ENCODE peak calls at places on chromosomes 3 and 15, in eight cellular contexts. X, S, Y, I, K, E, D and U are unnamed samples.

GRCh38 chr3:17910922-17911321 is 168.5 kb upstream of the TBC1D5 start:
- DNase-seq in X (no peak), S (no peak), Y (no peak), I (no peak), K (no peak), E (no peak), D (peak; percentile 35), U (no peak)

GRCh38 chr3:9037113-9037715 is 73.9 kb upstream of the RAD18 start:
- DNase-seq in X (no peak), S (peak; percentile 58), Y (peak; percentile 49), I (no peak), K (no peak), E (no peak), D (no peak), U (peak; percentile 62)

GRCh38 chr3:194166682-194167479 is 30.9 kb downstream of the HES1 start:
- DNase-seq in X (no peak), S (no peak), Y (no peak), I (no peak), K (no peak), E (no peak), D (no peak), U (no peak)

GRCh38 chr15:91965501-91966180 is 112.1 kb downstream of the SLCO3A1 start:
- DNase-seq in X (peak; percentile 27), S (no peak), Y (no peak), I (no peak), K (no peak), E (peak; percentile 47), D (no peak), U (peak; percentile 78)

GRCh38 chr15:34437687-34438086 is at the start of gene GOLGA8A:
- DNase-seq in X (peak; percentile 62), S (peak; percentile 94), Y (peak; percentile 78), I (peak; percentile 86), K (peak; percentile 72), E (peak; percentile 66), D (no peak), U (peak; percentile 85)

GRCh38 chr3:9157651-9158383 is 91.6 kb downstream of the SRGAP3 start:
- DNase-seq in X (no peak), S (no peak), Y (no peak), I (no peak), K (no peak), E (no peak), D (no peak), U (no peak)

GRCh38 chr15:79329186-79329611 is 18.3 kb downstream of the TMED3 start:
- DNase-seq in X (no peak), S (no peak), Y (no peak), I (peak; percentile 55), K (no peak), E (no peak), D (no peak), U (no peak)

GRCh38 chr15:49456166-49456565 is 33.1 kb downstream of the FGF7 start:
- DNase-seq in X (no peak), S (no peak), Y (no peak), I (no peak), K (no peak), E (no peak), D (no peak), U (no peak)

GRCh38 chr15:33540174-33540573 is 229.4 kb downstream of the RYR3 start:
- DNase-seq in X (no peak), S (no peak), Y (peak; percentile 26), I (no peak), K (no peak), E (no peak), D (no peak), U (no peak)

GRCh38 chr3:69016901-69017300 is 3.4 kb upstream of the EOGT start:
- DNase-seq in X (no peak), S (no peak), Y (no peak), I (no peak), K (no peak), E (no peak), D (no peak), U (no peak)

GRCh38 chr15:80789296-80789695 is 10.1 kb downstream of the CEMIP start:
- DNase-seq in X (no peak), S (no peak), Y (no peak), I (no peak), K (no peak), E (no peak), D (no peak), U (no peak)

GRCh38 chr3:143135150-143135549 is 15.6 kb downstream of the CHST2 start:
- DNase-seq in X (no peak), S (no peak), Y (no peak), I (no peak), K (no peak), E (no peak), D (no peak), U (no peak)

GRCh38 chr15:77527164-77527778 is 105.4 kb downstream of the LINGO1 start:
- DNase-seq in X (no peak), S (no peak), Y (peak; percentile 45), I (peak; percentile 84), K (no peak), E (no peak), D (no peak), U (peak; percentile 34)

GRCh38 chr3:156298014-156298413 is 177.6 kb downstream of the KCNAB1 start:
- DNase-seq in X (no peak), S (no peak), Y (no peak), I (no peak), K (no peak), E (no peak), D (no peak), U (no peak)

GRCh38 chr3:135325096-135325495 is 530.0 kb downstream of the EPHB1 start:
- DNase-seq in X (no peak), S (no peak), Y (no peak), I (no peak), K (no peak), E (no peak), D (no peak), U (no peak)

GRCh38 chr3:30813734-30814133 is 80.7 kb downstream of the GADL1 start:
- DNase-seq in X (no peak), S (no peak), Y (no peak), I (no peak), K (no peak), E (no peak), D (no peak), U (no peak)

GRCh38 chr3:138381413-138381901 is 33.1 kb downstream of the MRAS start:
- DNase-seq in X (no peak), S (no peak), Y (peak; percentile 80), I (no peak), K (no peak), E (peak; percentile 32), D (no peak), U (no peak)

GRCh38 chr15:69729167-69729748 is 276.6 kb downstream of the RPLP1 start:
- DNase-seq in X (peak; percentile 18), S (no peak), Y (no peak), I (peak; percentile 86), K (peak; percentile 46), E (no peak), D (peak; percentile 56), U (no peak)

GRCh38 chr3:62252614-62253147 is 120.7 kb downstream of the FEZF2 start:
- DNase-seq in X (no peak), S (no peak), Y (no peak), I (no peak), K (no peak), E (no peak), D (no peak), U (no peak)

GRCh38 chr15:62881056-62881455 is 161.5 kb upstream of the TPM1 start:
- DNase-seq in X (no peak), S (no peak), Y (no peak), I (no peak), K (no peak), E (no peak), D (no peak), U (no peak)

GRCh38 chr3:40690696-40691597 is 166.2 kb downstream of the ZNF621 start:
- DNase-seq in X (no peak), S (no peak), Y (peak; percentile 68), I (no peak), K (no peak), E (peak; percentile 81), D (no peak), U (peak; percentile 85)

GRCh38 chr15:100536733-100537132 is 8.0 kb upstream of the CERS3 start:
- DNase-seq in X (no peak), S (no peak), Y (no peak), I (no peak), K (no peak), E (no peak), D (no peak), U (no peak)

DNA sequence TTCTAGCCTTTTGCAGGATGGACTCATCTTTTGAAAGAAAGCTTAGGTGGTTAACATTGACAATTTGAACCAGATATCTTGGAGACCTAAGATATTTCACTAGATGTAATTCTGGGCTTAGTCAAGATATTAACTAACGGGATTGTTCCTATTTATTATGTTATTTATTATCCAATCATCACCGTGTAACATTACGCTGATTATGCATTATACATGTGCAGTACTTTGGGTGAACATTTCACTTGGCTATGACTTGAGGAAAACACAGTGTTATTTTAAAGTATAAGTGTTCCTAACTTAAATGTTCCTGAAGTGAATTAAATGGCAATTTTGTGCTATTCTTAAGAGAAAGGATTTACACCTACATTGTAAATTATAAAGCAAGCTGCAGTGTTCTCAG is 574.5 kb upstream of the KCNMB2 start:
- DNase-seq in X (no peak), S (no peak), Y (no peak), I (no peak), K (no peak), E (no peak), D (no peak), U (no peak)
- H3K27ac ChIP-seq in X (no peak overlapping the region), S (no peak overlapping the region), Y (no peak overlapping the region), I (no peak overlapping the region), K (no peak overlapping the region), E (no peak overlapping the region), D (no peak overlapping the region), U (no peak overlapping the region)

GRCh38 chr15:50726315-50726714 is 39.2 kb downstream of the SPPL2A start:
- DNase-seq in X (no peak), S (no peak), Y (no peak), I (no peak), K (no peak), E (no peak), D (no peak), U (no peak)
- H3K4me3 ChIP-seq in X (no peak overlapping the region), S (no peak overlapping the region), Y (no peak overlapping the region), I (no peak overlapping the region), K (no peak overlapping the region), E (no peak overlapping the region), D (no peak overlapping the region), U (no peak overlapping the region)

GRCh38 chr15:72801590-72802345 is 18.2 kb upstream of the ADPGK start:
- DNase-seq in X (no peak), S (no peak), Y (no peak), I (no peak), K (no peak), E (no peak), D (no peak), U (no peak)
- H3K27ac ChIP-seq in X (no peak overlapping the region), S (no peak overlapping the region), Y (no peak overlapping the region), I (no peak overlapping the region), K (no peak overlapping the region), E (no peak overlapping the region), D (no peak overlapping the region), U (no peak overlapping the region)

DNA sequence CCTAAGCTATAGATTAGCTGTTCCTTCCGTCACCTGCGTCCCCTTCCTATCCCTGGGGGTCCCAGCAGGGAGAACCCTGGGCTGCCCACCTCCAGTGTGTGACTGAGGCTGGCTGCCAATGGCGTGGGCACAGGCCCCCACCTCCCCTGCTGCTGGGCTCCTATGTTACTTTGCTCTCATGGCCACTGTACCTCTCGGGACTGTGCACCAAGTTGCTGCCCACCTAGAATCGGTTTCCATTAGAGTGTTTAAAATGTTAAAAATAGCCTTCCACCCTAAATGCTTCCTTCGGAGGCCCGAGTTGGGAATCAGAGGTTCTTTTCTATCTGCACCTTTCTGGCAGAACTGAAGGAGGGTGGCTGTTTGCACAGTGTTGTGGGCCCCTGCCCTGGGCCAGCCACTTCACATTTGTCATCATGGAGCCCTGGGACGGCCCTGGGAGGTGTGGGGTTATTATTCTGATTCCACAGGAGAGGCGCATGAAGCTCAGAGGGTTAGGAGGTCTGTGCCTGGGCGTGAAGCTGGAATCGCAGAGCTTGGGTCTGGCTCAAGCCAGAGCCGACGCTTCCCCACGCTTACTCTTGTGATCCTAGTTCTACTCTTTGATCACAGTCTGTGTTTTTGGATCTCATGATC is 29.1 kb downstream of the IRAK2 start:
- DNase-seq in X (no peak), S (no peak), Y (no peak), I (no peak), K (no peak), E (no peak), D (no peak), U (no peak)
- H3K4me3 ChIP-seq in X (no peak overlapping the region), S (no peak overlapping the region), Y (no peak overlapping the region), I (no peak overlapping the region), K (peak overlapping the region; percentile 18), E (no peak overlapping the region), D (no peak overlapping the region), U (no peak overlapping the region)